ENCODE peak calls at places on chromosomes 16 and 17, in four cellular contexts. W is GM12878, A is HepG2, Z is K562. Y is an unnamed sample.

GRCh38 chr17:57935833-57936807 is 19.1 kb downstream of the CUEDC1 start:
- DNase-seq in W (no peak), A (peak; percentile 80), Z (no peak), Y (no peak)

GRCh38 chr16:78789556-78789955 is 690.1 kb downstream of the WWOX start:
- DNase-seq in W (no peak), A (no peak), Z (no peak), Y (no peak)

GRCh38 chr17:1705004-1705403 is 5.2 kb downstream of the TLCD2 start:
- DNase-seq in W (no peak), A (no peak), Z (no peak), Y (no peak)

GRCh38 chr16:10308305-10309193 is 77.3 kb upstream of the ATF7IP2 start:
- DNase-seq in W (peak; percentile 16), A (peak; percentile 61), Z (no peak), Y (no peak)

GRCh38 chr16:50251375-50252081 is 14.8 kb upstream of the ADCY7 start:
- DNase-seq in W (no peak), A (no peak), Z (no peak), Y (no peak)

GRCh38 chr17:8398980-8399379 is 1.4 kb upstream of the RNF222 start:
- DNase-seq in W (no peak), A (no peak), Z (no peak), Y (no peak)

GRCh38 chr17:10799407-10799806 is 4.5 kb downstream of the TMEM238L start:
- DNase-seq in W (no peak), A (no peak), Z (no peak), Y (no peak)

GRCh38 chr17:43669971-43670644 is 8.4 kb upstream of the MEOX1 start:
- DNase-seq in W (peak; percentile 59), A (peak; percentile 52), Z (no peak), Y (peak; percentile 31)

GRCh38 chr16:72099377-72099818 is 5.8 kb downstream of the DHX38 start:
- DNase-seq in W (peak; percentile 13), A (peak; percentile 81), Z (peak; percentile 57), Y (peak; percentile 70)

GRCh38 chr17:6269474-6269873 is 165.4 kb downstream of the AIPL1 start:
- DNase-seq in W (no peak), A (no peak), Z (peak; percentile 20), Y (peak; percentile 57)

GRCh38 chr17:50214986-50215730 is 13.7 kb upstream of the COL1A1 start:
- DNase-seq in W (no peak), A (no peak), Z (no peak), Y (no peak)

GRCh38 chr17:13698832-13699231 is 97.1 kb upstream of the HS3ST3A1 start:
- DNase-seq in W (no peak), A (no peak), Z (no peak), Y (no peak)
- TF ChIP-seq FOXK2 in W (no peak), A (no peak), Z (no peak), Y (no peak)

GRCh38 chr16:31458073-31458834 is 1.0 kb upstream of the ARMC5 start:
- DNase-seq in W (no peak), A (peak; percentile 95), Z (peak; percentile 71), Y (no peak)
- TF ChIP-seq FOXK2 in W (peak; percentile 79), A (peak; percentile 75), Z (peak; percentile 85), Y (no peak)

GRCh38 chr17:76088041-76088867 is 9.3 kb downstream of the ZACN start:
- DNase-seq in W (no peak), A (no peak), Z (no peak), Y (no peak)
- TF ChIP-seq FOXK2 in W (no peak), A (no peak), Z (no peak), Y (no peak)

GRCh38 chr16:54929090-54930033 is 1.3 kb upstream of the IRX5 start:
- DNase-seq in W (peak; percentile 60), A (no peak), Z (peak; percentile 91), Y (peak; percentile 90)
- TF ChIP-seq FOXK2 in W (no peak), A (no peak), Z (no peak), Y (no peak)

GRCh38 chr16:77064037-77064436 is 127.0 kb upstream of the MON1B start:
- DNase-seq in W (no peak), A (no peak), Z (no peak), Y (no peak)
- TF ChIP-seq FOXK2 in W (no peak), A (no peak), Z (no peak), Y (no peak)

GRCh38 chr16:27446721-27447120 is 44.7 kb downstream of the IL21R start:
- DNase-seq in W (no peak), A (no peak), Z (no peak), Y (no peak)

GRCh38 chr16:27448531-27449433 is 46.8 kb downstream of the IL21R start:
- DNase-seq in W (no peak), A (peak; percentile 29), Z (no peak), Y (no peak)

GRCh38 chr16:27444015-27444414 is 42.0 kb downstream of the IL21R start:
- DNase-seq in W (no peak), A (no peak), Z (no peak), Y (no peak)

GRCh38 chr16:27444470-27444869 is 42.5 kb downstream of the IL21R start:
- DNase-seq in W (no peak), A (no peak), Z (no peak), Y (no peak)

DNA sequence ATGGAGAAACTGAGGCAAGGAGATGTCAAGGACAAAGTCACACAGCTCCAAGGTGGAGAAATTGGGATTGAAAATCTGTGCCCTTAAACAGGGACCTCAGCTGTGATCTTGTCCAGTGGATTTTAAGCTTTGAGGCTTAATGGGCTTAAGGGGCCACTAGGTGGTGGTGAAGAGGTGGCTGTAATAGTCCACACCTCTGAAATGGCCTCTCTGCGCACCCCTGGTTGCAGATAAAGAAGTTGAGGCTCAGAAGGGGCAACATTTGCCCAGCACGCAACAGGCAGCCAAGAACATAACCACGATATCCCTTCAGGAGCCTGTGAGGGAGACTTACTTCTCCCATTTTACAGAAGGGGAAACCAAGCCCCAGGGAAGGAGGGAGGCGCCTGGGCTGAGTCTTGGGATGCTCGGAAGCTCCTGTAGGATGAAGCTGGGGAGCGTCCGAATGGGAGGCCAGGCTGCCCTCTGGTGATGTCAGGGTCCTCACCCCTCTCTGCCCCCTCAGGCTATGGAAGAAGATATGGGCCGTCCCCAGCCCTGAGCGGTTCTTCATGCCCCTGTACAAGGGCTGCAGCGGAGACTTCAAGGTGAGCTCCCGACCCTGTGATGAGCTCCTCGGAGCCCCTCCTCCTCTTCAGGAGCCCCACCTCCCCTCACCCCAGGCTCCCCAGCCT is 43.7 kb downstream of the IL21R start:
- DNase-seq in W (no peak), A (no peak), Z (no peak), Y (no peak)
- TF ChIP-seq FOXK2 in W (no peak), A (no peak), Z (no peak), Y (no peak)

DNA sequence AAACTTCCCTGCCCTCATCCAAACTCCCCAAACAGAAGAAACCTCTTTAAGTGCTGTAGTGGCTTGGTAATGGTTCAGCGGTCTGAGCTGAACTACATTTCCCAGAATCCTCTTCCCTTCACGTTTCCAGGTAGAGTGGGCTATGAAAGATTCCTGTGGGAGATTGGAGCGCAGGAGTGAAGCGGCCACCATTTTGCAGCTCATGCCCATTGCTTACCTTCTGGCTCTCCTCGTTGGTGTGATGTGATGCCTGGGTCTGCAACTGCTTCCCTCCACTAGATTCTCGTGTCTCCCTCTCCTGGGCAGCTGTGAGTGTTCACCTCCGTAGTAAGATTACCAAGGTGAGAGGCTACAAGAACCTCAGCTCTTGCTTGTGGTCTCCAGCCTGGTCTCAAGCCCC is 82.1 kb downstream of the GPR139 start:
- DNase-seq in W (no peak), A (peak; percentile 20), Z (no peak), Y (peak; percentile 19)
- TF ChIP-seq FOXK2 in W (no peak), A (no peak), Z (no peak), Y (no peak)

GRCh38 chr17:38925263-38925995 is at the start of gene LASP1NB:
- DNase-seq in W (no peak), A (no peak), Z (no peak), Y (no peak)
- TF ChIP-seq FOXK2 in W (no peak), A (no peak), Z (no peak), Y (no peak)